ENCODE peak calls at places on chromosomes 6 and 20, in four cellular contexts. O is central memory CD4-positive, alpha-beta T cell; S is astrocyte of the cerebellum; G is progenitor cell of endocrine pancreas. J is an unnamed sample.

GRCh38 chr6:2103644-2104523 is 141.5 kb downstream of the GMDS start:
- DNase-seq in O (peak; percentile 24), S (peak; percentile 36), G (no peak), J (no peak)

GRCh38 chr6:38266921-38267354 is 372.8 kb downstream of the BTBD9 start:
- DNase-seq in G (no peak), S (no peak), O (no peak), J (peak; percentile 20)

GRCh38 chr6:137112067-137112355 is 61.4 kb downstream of the IL22RA2 start:
- DNase-seq in S (peak; percentile 13), O (no peak), G (no peak), J (peak; percentile 4)

GRCh38 chr6:153392156-153392555 is 261.1 kb upstream of the RGS17 start:
- DNase-seq in S (no peak), G (no peak), O (no peak), J (no peak)

GRCh38 chr20:3786126-3786484 is 435 bp downstream of the CENPB start:
- DNase-seq in G (no peak), S (no peak), O (no peak), J (no peak)

GRCh38 chr20:38125157-38126056 is 39.7 kb downstream of the TGM2 start:
- DNase-seq in G (no peak), O (no peak), S (no peak), J (no peak)

GRCh38 chr20:38190936-38191371 is 25.9 kb upstream of the TGM2 start:
- DNase-seq in G (no peak), O (no peak), S (no peak), J (no peak)

GRCh38 chr6:68761985-68762384 is 126.9 kb downstream of the ADGRB3 start:
- DNase-seq in O (no peak), S (no peak), G (no peak), J (no peak)

GRCh38 chr6:52233975-52234823 is 10.1 kb downstream of the IL17F start:
- DNase-seq in G (peak; percentile 20), O (no peak), S (peak; percentile 12), J (peak; percentile 4)

GRCh38 chr20:20520776-20521175 is 152.9 kb downstream of the INSM1 start:
- DNase-seq in S (no peak), O (no peak), G (no peak), J (no peak)

GRCh38 chr6:107113460-107114212 is 1.7 kb downstream of the BEND3 start:
- DNase-seq in G (no peak), O (no peak), S (no peak), J (no peak)

GRCh38 chr6:168885741-168886140 is 367.9 kb downstream of the THBS2 start:
- DNase-seq in O (no peak), G (no peak), S (no peak), J (no peak)

GRCh38 chr6:11492444-11493300 is 44.9 kb upstream of the TMEM170B start:
- DNase-seq in G (no peak), O (no peak), S (no peak), J (no peak)

GRCh38 chr6:118725944-118726343 is 74.6 kb upstream of the CEP85L start:
- DNase-seq in S (no peak), O (peak; percentile 27), G (no peak), J (no peak)

GRCh38 chr6:5155901-5156300 is 70.8 kb downstream of the PPP1R3G start:
- DNase-seq in O (no peak), S (no peak), G (no peak), J (no peak)

GRCh38 chr6:55963301-55963700 is 87.9 kb upstream of the BMP5 start:
- DNase-seq in O (no peak), G (no peak), S (no peak), J (no peak)

GRCh38 chr20:14889503-14890125 is 552.2 kb upstream of the FLRT3 start:
- DNase-seq in O (no peak), G (no peak), S (no peak), J (no peak)

GRCh38 chr6:154930490-154930889 is 64.6 kb upstream of the TIAM2 start:
- DNase-seq in O (no peak), S (no peak), G (no peak), J (no peak)

GRCh38 chr6:35011096-35012041 is 122.3 kb downstream of the ANKS1A start:
- DNase-seq in S (no peak), O (no peak), G (no peak), J (no peak)

GRCh38 chr6:21080221-21080620 is 513.3 kb upstream of the SOX4 start:
- DNase-seq in G (no peak), S (no peak), O (no peak), J (no peak)

GRCh38 chr6:47428746-47429664 is 48.6 kb upstream of the CD2AP start:
- DNase-seq in G (no peak), O (no peak), S (no peak), J (no peak)

GRCh38 chr6:36917541-36918193 is 31.9 kb downstream of the C6orf89 start:
- DNase-seq in G (no peak), O (no peak), S (no peak), J (peak; percentile 82)

GRCh38 chr6:27023664-27024063 is 223.8 kb upstream of the PRSS16 start:
- DNase-seq in G (no peak), S (no peak), O (no peak), J (no peak)

GRCh38 chr6:79117752-79118151 is 39.7 kb upstream of the PHIP start:
- DNase-seq in G (no peak), O (no peak), S (no peak), J (no peak)

GRCh38 chr6:26536571-26537159 is 1.5 kb upstream of the HMGN4 start:
- DNase-seq in G (no peak), S (peak; percentile 55), O (peak; percentile 24), J (no peak)

J was measured in AG09319.